ENCODE peak calls at places on chromosomes 11 and 22, in ten cellular contexts. One of them, this sample, is unnamed.

GRCh38 chr11:73729594-73730206 is 31.2 kb downstream of the RAB6A start:
- DNase-seq in GM23248: peak; percentile 34
- DNase-seq in PC-3: peak; percentile 45
- DNase-seq in hepatocyte: peak; percentile 12
- DNase-seq in trophoblast cell: no peak
- DNase-seq in fibroblast of lung: no peak
- DNase-seq in neuronal stem cell: peak; percentile 43
- DNase-seq in IMR-90: no peak
- DNase-seq in GM23338: peak; percentile 86
- DNase-seq in neural progenitor cell: peak; percentile 78
- DNase-seq in this sample: peak; percentile 7

GRCh38 chr11:85170184-85170583 is 457.0 kb downstream of the DLG2 start:
- DNase-seq in fibroblast of lung: peak; percentile 22
- DNase-seq in trophoblast cell: peak; percentile 32
- DNase-seq in neural progenitor cell: no peak
- DNase-seq in neuronal stem cell: no peak
- DNase-seq in PC-3: peak; percentile 98
- DNase-seq in GM23248: peak; percentile 50
- DNase-seq in hepatocyte: peak; percentile 37
- DNase-seq in IMR-90: peak; percentile 43
- DNase-seq in GM23338: peak; percentile 17
- DNase-seq in this sample: peak; percentile 63

GRCh38 chr11:73175551-73176144 is 33.5 kb upstream of the FCHSD2 start:
- DNase-seq in GM23338: no peak
- DNase-seq in trophoblast cell: no peak
- DNase-seq in neuronal stem cell: no peak
- DNase-seq in GM23248: no peak
- DNase-seq in fibroblast of lung: no peak
- DNase-seq in PC-3: no peak
- DNase-seq in hepatocyte: no peak
- DNase-seq in neural progenitor cell: no peak
- DNase-seq in IMR-90: no peak
- DNase-seq in this sample: no peak

GRCh38 chr22:46179748-46180147 is 29.4 kb downstream of the PPARA start:
- DNase-seq in trophoblast cell: no peak
- DNase-seq in GM23338: no peak
- DNase-seq in hepatocyte: no peak
- DNase-seq in neuronal stem cell: no peak
- DNase-seq in GM23248: no peak
- DNase-seq in neural progenitor cell: no peak
- DNase-seq in PC-3: no peak
- DNase-seq in IMR-90: no peak
- DNase-seq in fibroblast of lung: no peak
- DNase-seq in this sample: no peak

GRCh38 chr22:46471901-46472721 is 65.3 kb downstream of the CELSR1 start:
- DNase-seq in GM23248: no peak
- DNase-seq in neural progenitor cell: no peak
- DNase-seq in trophoblast cell: no peak
- DNase-seq in IMR-90: no peak
- DNase-seq in PC-3: no peak
- DNase-seq in fibroblast of lung: no peak
- DNase-seq in hepatocyte: peak; percentile 37
- DNase-seq in GM23338: no peak
- DNase-seq in neuronal stem cell: no peak
- DNase-seq in this sample: no peak

GRCh38 chr11:76716268-76716667 is 45.7 kb upstream of the LRRC32 start:
- DNase-seq in neural progenitor cell: no peak
- DNase-seq in neuronal stem cell: no peak
- DNase-seq in fibroblast of lung: no peak
- DNase-seq in hepatocyte: no peak
- DNase-seq in PC-3: no peak
- DNase-seq in trophoblast cell: no peak
- DNase-seq in IMR-90: no peak
- DNase-seq in GM23338: no peak
- DNase-seq in GM23248: no peak
- DNase-seq in this sample: no peak

GRCh38 chr11:19079643-19080440 is 19.3 kb upstream of the MRGPRX2 start:
- DNase-seq in IMR-90: peak; percentile 68
- DNase-seq in trophoblast cell: peak; percentile 33
- DNase-seq in fibroblast of lung: peak; percentile 60
- DNase-seq in neuronal stem cell: no peak
- DNase-seq in GM23248: peak; percentile 95
- DNase-seq in PC-3: peak; percentile 96
- DNase-seq in hepatocyte: peak; percentile 19
- DNase-seq in neural progenitor cell: no peak
- DNase-seq in GM23338: no peak
- DNase-seq in this sample: peak; percentile 100

GRCh38 chr11:86893235-86893634 is 62.0 kb downstream of the FZD4 start:
- DNase-seq in trophoblast cell: no peak
- DNase-seq in fibroblast of lung: no peak
- DNase-seq in neuronal stem cell: no peak
- DNase-seq in PC-3: no peak
- DNase-seq in neural progenitor cell: no peak
- DNase-seq in hepatocyte: no peak
- DNase-seq in GM23248: no peak
- DNase-seq in GM23338: no peak
- DNase-seq in IMR-90: no peak
- DNase-seq in this sample: no peak

GRCh38 chr11:43582837-43583462 is 97.6 kb upstream of the HSD17B12 start:
- DNase-seq in neuronal stem cell: no peak
- DNase-seq in GM23248: peak; percentile 12
- DNase-seq in hepatocyte: no peak
- DNase-seq in IMR-90: no peak
- DNase-seq in PC-3: no peak
- DNase-seq in trophoblast cell: no peak
- DNase-seq in fibroblast of lung: no peak
- DNase-seq in neural progenitor cell: peak; percentile 54
- DNase-seq in GM23338: peak; percentile 60
- DNase-seq in this sample: no peak

GRCh38 chr11:43580735-43581369 is 99.7 kb upstream of the HSD17B12 start:
- DNase-seq in hepatocyte: no peak
- DNase-seq in GM23248: peak; percentile 81
- DNase-seq in neural progenitor cell: peak; percentile 60
- DNase-seq in IMR-90: peak; percentile 24
- DNase-seq in neuronal stem cell: no peak
- DNase-seq in PC-3: no peak
- DNase-seq in GM23338: peak; percentile 70
- DNase-seq in trophoblast cell: no peak
- DNase-seq in fibroblast of lung: peak; percentile 18
- DNase-seq in this sample: no peak

GRCh38 chr11:43582024-43582836 is 98.3 kb upstream of the HSD17B12 start:
- DNase-seq in PC-3: no peak
- DNase-seq in trophoblast cell: no peak
- DNase-seq in GM23248: peak; percentile 15
- DNase-seq in GM23338: peak; percentile 40
- DNase-seq in IMR-90: no peak
- DNase-seq in fibroblast of lung: no peak
- DNase-seq in neuronal stem cell: no peak
- DNase-seq in neural progenitor cell: no peak
- DNase-seq in hepatocyte: no peak
- DNase-seq in this sample: no peak

GRCh38 chr11:43579919-43580276 is 100.6 kb upstream of the HSD17B12 start:
- DNase-seq in GM23248: no peak
- DNase-seq in neural progenitor cell: peak; percentile 36
- DNase-seq in neuronal stem cell: no peak
- DNase-seq in trophoblast cell: no peak
- DNase-seq in PC-3: no peak
- DNase-seq in IMR-90: no peak
- DNase-seq in hepatocyte: no peak
- DNase-seq in GM23338: peak; percentile 83
- DNase-seq in fibroblast of lung: no peak
- DNase-seq in this sample: no peak

DNA sequence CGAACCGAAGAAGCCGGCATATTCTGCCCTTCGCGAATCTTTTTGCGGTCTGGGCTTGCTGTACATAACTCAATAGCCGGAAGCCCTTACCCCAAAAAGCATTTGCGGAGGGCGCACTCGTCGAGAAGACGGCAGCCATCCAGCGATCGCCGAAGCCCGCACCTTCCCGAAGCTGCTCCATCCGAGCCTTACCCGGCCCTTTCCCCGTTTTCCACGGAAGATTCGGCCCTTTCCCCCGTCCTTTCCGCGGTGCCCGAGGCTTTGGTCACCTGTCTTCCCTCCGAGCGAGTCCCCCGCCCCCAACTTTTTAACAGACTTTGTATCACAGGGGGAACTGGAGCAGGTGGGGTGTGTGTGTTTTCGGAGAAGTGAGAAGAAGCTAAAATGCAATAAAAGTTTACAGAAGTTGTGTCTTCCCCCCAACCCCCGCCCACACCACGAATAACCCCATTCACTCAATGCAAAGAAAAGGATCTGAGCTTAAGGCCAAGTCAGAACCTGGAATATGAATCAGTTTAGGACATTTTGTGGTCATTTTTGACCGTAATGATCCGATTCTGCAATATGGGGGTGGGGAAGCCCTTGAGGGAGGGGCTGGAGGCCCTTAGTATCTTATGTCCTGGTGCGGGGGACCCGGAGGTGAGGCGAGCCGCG is 99.0 kb upstream of the HSD17B12 start:
- DNase-seq in IMR-90: no peak
- DNase-seq in neural progenitor cell: no peak
- DNase-seq in neuronal stem cell: no peak
- DNase-seq in PC-3: no peak
- DNase-seq in GM23248: no peak
- DNase-seq in hepatocyte: no peak
- DNase-seq in fibroblast of lung: no peak
- DNase-seq in GM23338: no peak
- DNase-seq in trophoblast cell: no peak
- DNase-seq in this sample: no peak
- H3K4me1 ChIP-seq in IMR-90: no peaks in the 10 kb centered on the region
- H3K4me1 ChIP-seq in neural progenitor cell: peaks cover 18% of the 10 kb centered on the region
- H3K4me1 ChIP-seq in neuronal stem cell: peaks cover 20% of the 10 kb centered on the region
- H3K4me1 ChIP-seq in PC-3: no peaks in the 10 kb centered on the region
- H3K4me1 ChIP-seq in GM23248: peaks cover 5% of the 10 kb centered on the region
- H3K4me1 ChIP-seq in hepatocyte: peaks cover 8% of the 10 kb centered on the region
- H3K4me1 ChIP-seq in fibroblast of lung: no peaks in the 10 kb centered on the region
- H3K4me1 ChIP-seq in GM23338: peaks cover 41% of the 10 kb centered on the region
- H3K4me1 ChIP-seq in trophoblast cell: peaks cover 10% of the 10 kb centered on the region
- H3K4me1 ChIP-seq in this sample: no peaks in the 10 kb centered on the region

DNA sequence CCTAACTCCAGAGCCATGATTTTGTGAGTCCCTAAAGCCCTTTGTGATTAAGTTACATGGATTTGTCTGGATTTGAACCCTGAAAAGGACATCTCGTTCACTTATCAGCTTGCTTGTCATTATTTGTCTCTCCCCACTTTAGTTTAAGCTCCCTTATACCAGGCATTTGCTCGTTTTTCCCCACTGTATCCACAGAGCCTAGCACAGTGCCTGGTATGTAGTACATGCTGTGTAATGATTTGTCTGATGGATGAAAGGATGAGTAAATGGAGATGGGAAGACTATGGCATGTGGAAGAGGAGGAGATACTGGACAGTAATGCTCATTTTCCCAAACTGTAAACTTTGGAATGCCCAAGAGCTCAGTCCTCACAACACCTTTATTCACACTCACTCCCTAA is 9.2 kb upstream of the MCHR1 start:
- DNase-seq in neural progenitor cell: no peak
- DNase-seq in GM23338: no peak
- DNase-seq in IMR-90: no peak
- DNase-seq in hepatocyte: no peak
- DNase-seq in GM23248: no peak
- DNase-seq in fibroblast of lung: no peak
- DNase-seq in neuronal stem cell: no peak
- DNase-seq in PC-3: no peak
- DNase-seq in trophoblast cell: no peak
- DNase-seq in this sample: no peak
- H2AFZ ChIP-seq in neural progenitor cell: peak overlapping the region; percentile 73
- H2AFZ ChIP-seq in GM23338: no peak overlapping the region
- H2AFZ ChIP-seq in IMR-90: no peak overlapping the region
- H2AFZ ChIP-seq in hepatocyte: no peak overlapping the region
- H2AFZ ChIP-seq in GM23248: no peak overlapping the region
- H2AFZ ChIP-seq in fibroblast of lung: no peak overlapping the region
- H2AFZ ChIP-seq in neuronal stem cell: no peak overlapping the region
- H2AFZ ChIP-seq in PC-3: no peak overlapping the region
- H2AFZ ChIP-seq in trophoblast cell: no peak overlapping the region
- H2AFZ ChIP-seq in this sample: no peak overlapping the region

GRCh38 chr11:116929393-116930090 is 92.1 kb upstream of the APOA1 start:
- DNase-seq in GM23338: no peak
- DNase-seq in IMR-90: peak; percentile 19
- DNase-seq in neuronal stem cell: no peak
- DNase-seq in GM23248: peak; percentile 53
- DNase-seq in trophoblast cell: no peak
- DNase-seq in neural progenitor cell: no peak
- DNase-seq in PC-3: no peak
- DNase-seq in fibroblast of lung: peak; percentile 12
- DNase-seq in hepatocyte: no peak
- DNase-seq in this sample: no peak

GRCh38 chr11:116928845-116929244 is 91.4 kb upstream of the APOA1 start:
- DNase-seq in trophoblast cell: no peak
- DNase-seq in PC-3: no peak
- DNase-seq in GM23338: no peak
- DNase-seq in neural progenitor cell: no peak
- DNase-seq in hepatocyte: no peak
- DNase-seq in fibroblast of lung: no peak
- DNase-seq in neuronal stem cell: no peak
- DNase-seq in GM23248: no peak
- DNase-seq in IMR-90: no peak
- DNase-seq in this sample: no peak

GRCh38 chr11:116927163-116927772 is 89.8 kb upstream of the APOA1 start:
- DNase-seq in neuronal stem cell: no peak
- DNase-seq in GM23338: no peak
- DNase-seq in trophoblast cell: no peak
- DNase-seq in PC-3: peak; percentile 39
- DNase-seq in neural progenitor cell: no peak
- DNase-seq in fibroblast of lung: no peak
- DNase-seq in hepatocyte: no peak
- DNase-seq in GM23248: peak; percentile 18
- DNase-seq in IMR-90: no peak
- DNase-seq in this sample: no peak

GRCh38 chr11:116930177-116930576 is 92.8 kb upstream of the APOA1 start:
- DNase-seq in neuronal stem cell: no peak
- DNase-seq in GM23248: peak; percentile 22
- DNase-seq in IMR-90: peak; percentile 40
- DNase-seq in PC-3: no peak
- DNase-seq in trophoblast cell: no peak
- DNase-seq in GM23338: peak; percentile 39
- DNase-seq in hepatocyte: peak; percentile 10
- DNase-seq in fibroblast of lung: peak; percentile 61
- DNase-seq in neural progenitor cell: no peak
- DNase-seq in this sample: peak; percentile 33

DNA sequence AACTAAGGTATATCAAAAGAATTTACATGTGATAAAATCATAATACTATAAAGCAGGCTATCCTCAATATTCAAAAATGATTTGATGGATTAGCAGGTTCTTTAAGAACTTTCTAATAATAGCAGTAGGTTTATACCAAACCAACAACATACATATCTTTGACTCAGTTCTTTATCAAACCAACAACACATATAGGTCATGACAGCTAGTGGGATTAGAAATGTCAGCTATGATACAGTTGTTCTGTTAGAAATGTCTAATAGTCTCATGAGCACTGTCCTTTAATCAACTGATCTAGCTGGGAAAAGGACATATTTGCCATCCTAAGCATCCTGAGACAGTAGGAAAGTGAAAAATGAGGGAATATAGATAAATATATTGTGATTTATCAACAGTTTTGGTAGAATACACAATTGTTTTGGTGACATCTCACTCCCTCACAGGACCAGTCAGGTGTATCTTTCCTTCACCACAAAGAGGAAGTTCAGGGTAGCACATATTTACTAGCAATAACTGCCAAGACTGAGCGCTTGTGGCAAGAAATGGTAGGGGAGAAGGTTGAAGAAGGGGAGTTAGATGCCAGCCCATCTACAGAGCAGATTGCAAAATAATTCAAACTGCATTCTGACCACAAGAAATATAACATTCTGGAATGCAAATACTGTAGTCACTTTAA is 90.8 kb upstream of the APOA1 start:
- DNase-seq in PC-3: no peak
- DNase-seq in neuronal stem cell: no peak
- DNase-seq in IMR-90: no peak
- DNase-seq in fibroblast of lung: no peak
- DNase-seq in trophoblast cell: no peak
- DNase-seq in GM23338: no peak
- DNase-seq in neural progenitor cell: no peak
- DNase-seq in GM23248: no peak
- DNase-seq in hepatocyte: no peak
- DNase-seq in this sample: no peak
- H3K4me1 ChIP-seq in PC-3: peaks cover 23% of the 10 kb centered on the region
- H3K4me1 ChIP-seq in neuronal stem cell: peaks cover 12% of the 10 kb centered on the region
- H3K4me1 ChIP-seq in IMR-90: peaks cover 14% of the 10 kb centered on the region
- H3K4me1 ChIP-seq in fibroblast of lung: peaks cover 5% of the 10 kb centered on the region
- H3K4me1 ChIP-seq in trophoblast cell: peaks cover 3% of the 10 kb centered on the region
- H3K4me1 ChIP-seq in GM23338: peaks cover 24% of the 10 kb centered on the region
- H3K4me1 ChIP-seq in neural progenitor cell: peaks cover 15% of the 10 kb centered on the region
- H3K4me1 ChIP-seq in GM23248: peaks cover 16% of the 10 kb centered on the region
- H3K4me1 ChIP-seq in hepatocyte: peaks cover 11% of the 10 kb centered on the region
- H3K4me1 ChIP-seq in this sample: peaks cover 13% of the 10 kb centered on the region

GRCh38 chr11:124195419-124195734 is 12.2 kb downstream of the OR10D3 start:
- DNase-seq in PC-3: no peak
- DNase-seq in hepatocyte: no peak
- DNase-seq in trophoblast cell: no peak
- DNase-seq in neuronal stem cell: no peak
- DNase-seq in IMR-90: no peak
- DNase-seq in neural progenitor cell: no peak
- DNase-seq in GM23338: no peak
- DNase-seq in GM23248: no peak
- DNase-seq in fibroblast of lung: no peak
- DNase-seq in this sample: no peak

GRCh38 chr11:124197999-124198398 is 14.9 kb downstream of the OR10D3 start:
- DNase-seq in trophoblast cell: no peak
- DNase-seq in PC-3: no peak
- DNase-seq in neuronal stem cell: no peak
- DNase-seq in neural progenitor cell: no peak
- DNase-seq in GM23338: no peak
- DNase-seq in IMR-90: no peak
- DNase-seq in hepatocyte: no peak
- DNase-seq in fibroblast of lung: no peak
- DNase-seq in GM23248: no peak
- DNase-seq in this sample: no peak

GRCh38 chr11:124199702-124200101 is 16.6 kb downstream of the OR10D3 start:
- DNase-seq in trophoblast cell: no peak
- DNase-seq in hepatocyte: no peak
- DNase-seq in fibroblast of lung: peak; percentile 53
- DNase-seq in GM23338: no peak
- DNase-seq in IMR-90: peak; percentile 42
- DNase-seq in GM23248: peak; percentile 21
- DNase-seq in PC-3: peak; percentile 43
- DNase-seq in neuronal stem cell: no peak
- DNase-seq in neural progenitor cell: no peak
- DNase-seq in this sample: no peak

GRCh38 chr11:124200671-124201070 is 17.5 kb downstream of the OR10D3 start:
- DNase-seq in neuronal stem cell: no peak
- DNase-seq in fibroblast of lung: no peak
- DNase-seq in GM23248: no peak
- DNase-seq in neural progenitor cell: no peak
- DNase-seq in GM23338: no peak
- DNase-seq in IMR-90: no peak
- DNase-seq in hepatocyte: no peak
- DNase-seq in PC-3: no peak
- DNase-seq in trophoblast cell: no peak
- DNase-seq in this sample: no peak

GRCh38 chr11:124198852-124199389 is 15.8 kb downstream of the OR10D3 start:
- DNase-seq in IMR-90: no peak
- DNase-seq in trophoblast cell: no peak
- DNase-seq in fibroblast of lung: no peak
- DNase-seq in neuronal stem cell: no peak
- DNase-seq in PC-3: no peak
- DNase-seq in hepatocyte: no peak
- DNase-seq in neural progenitor cell: no peak
- DNase-seq in GM23338: no peak
- DNase-seq in GM23248: no peak
- DNase-seq in this sample: no peak
- H2AFZ ChIP-seq in IMR-90: peak overlapping the region; percentile 49
- H2AFZ ChIP-seq in trophoblast cell: no peak overlapping the region
- H2AFZ ChIP-seq in fibroblast of lung: no peak overlapping the region
- H2AFZ ChIP-seq in neuronal stem cell: no peak overlapping the region
- H2AFZ ChIP-seq in PC-3: no peak overlapping the region
- H2AFZ ChIP-seq in hepatocyte: no peak overlapping the region
- H2AFZ ChIP-seq in neural progenitor cell: no peak overlapping the region
- H2AFZ ChIP-seq in GM23338: no peak overlapping the region
- H2AFZ ChIP-seq in GM23248: no peak overlapping the region
- H2AFZ ChIP-seq in this sample: no peak overlapping the region

This sample was measured in PC-9.